ENCODE peak calls at places on chromosomes 13 and 19, in four cellular contexts. T is H1, W is HepG2, J is GM12878. C is an unnamed sample.

GRCh38 chr13:39527301-39527700 is 75.7 kb downstream of the LHFPL6 start:
- DNase-seq in T (no peak), W (no peak), J (no peak), C (no peak)

GRCh38 chr19:44891016-44891882 is at the start of gene TOMM40:
- DNase-seq in T (no peak), W (peak; percentile 99), J (no peak), C (peak; percentile 97)

GRCh38 chr19:6113616-6114188 is 3.4 kb upstream of the RFX2 start:
- DNase-seq in T (no peak), W (no peak), J (no peak), C (no peak)

GRCh38 chr13:109494955-109495354 is 291.4 kb downstream of the IRS2 start:
- DNase-seq in T (no peak), W (no peak), J (no peak), C (no peak)

GRCh38 chr13:61664821-61665705 is 249.4 kb upstream of the PCDH20 start:
- DNase-seq in T (no peak), W (peak; percentile 90), J (no peak), C (no peak)

GRCh38 chr19:41864374-41864773 is 4.3 kb downstream of the RPS19 start:
- DNase-seq in T (no peak), W (no peak), J (no peak), C (no peak)

GRCh38 chr13:113897161-113897560 is 33.3 kb upstream of the GAS6 start:
- DNase-seq in T (no peak), W (peak; percentile 3), J (no peak), C (no peak)

GRCh38 chr19:2188708-2189385 is 25.1 kb downstream of the DOT1L start:
- DNase-seq in T (no peak), W (no peak), J (no peak), C (no peak)

GRCh38 chr19:49859838-49860715 is 7.3 kb downstream of the PNKP start:
- DNase-seq in T (no peak), W (no peak), J (no peak), C (no peak)

GRCh38 chr19:44757057-44757734 is 8.7 kb downstream of the BCL3 start:
- DNase-seq in T (no peak), W (no peak), J (no peak), C (no peak)

GRCh38 chr13:102231486-102231885 is 170.4 kb downstream of the FGF14 start:
- DNase-seq in T (no peak), W (no peak), J (no peak), C (no peak)

GRCh38 chr13:87889241-87889640 is 218.1 kb downstream of the SLITRK5 start:
- DNase-seq in T (no peak), W (no peak), J (no peak), C (no peak)

GRCh38 chr19:5091576-5092215 is 122.8 kb downstream of the KDM4B start:
- DNase-seq in T (no peak), W (no peak), J (no peak), C (no peak)

GRCh38 chr13:43227721-43228120 is 204.3 kb downstream of the DNAJC15 start:
- DNase-seq in T (no peak), W (no peak), J (no peak), C (no peak)

GRCh38 chr13:45909089-45909488 is 57.5 kb upstream of the SIAH3 start:
- DNase-seq in T (no peak), W (no peak), J (no peak), C (no peak)

GRCh38 chr19:49546825-49547565 is 19.2 kb downstream of the RCN3 start:
- DNase-seq in T (peak; percentile 47), W (peak; percentile 85), J (peak; percentile 42), C (peak; percentile 72)

GRCh38 chr13:47672245-47672975 is 328.7 kb downstream of the SUCLA2 start:
- DNase-seq in T (no peak), W (no peak), J (no peak), C (no peak)

GRCh38 chr13:67275351-67275989 is 45.3 kb upstream of the PCDH9 start:
- DNase-seq in T (no peak), W (no peak), J (no peak), C (no peak)

GRCh38 chr13:73222627-73223026 is 163.8 kb downstream of the KLF5 start:
- DNase-seq in T (no peak), W (no peak), J (no peak), C (no peak)
- TF ChIP-seq YY1 in T (no peak), W (no peak), J (no peak), C (no peak)

GRCh38 chr19:8426283-8426682 is 13.2 kb downstream of the MARCHF2 start:
- DNase-seq in T (no peak), W (no peak), J (no peak), C (no peak)

GRCh38 chr19:8429044-8429443 is 15.7 kb upstream of the HNRNPM start:
- DNase-seq in T (no peak), W (no peak), J (no peak), C (no peak)

GRCh38 chr19:8429826-8430225 is 14.9 kb upstream of the HNRNPM start:
- DNase-seq in T (no peak), W (no peak), J (no peak), C (no peak)

DNA sequence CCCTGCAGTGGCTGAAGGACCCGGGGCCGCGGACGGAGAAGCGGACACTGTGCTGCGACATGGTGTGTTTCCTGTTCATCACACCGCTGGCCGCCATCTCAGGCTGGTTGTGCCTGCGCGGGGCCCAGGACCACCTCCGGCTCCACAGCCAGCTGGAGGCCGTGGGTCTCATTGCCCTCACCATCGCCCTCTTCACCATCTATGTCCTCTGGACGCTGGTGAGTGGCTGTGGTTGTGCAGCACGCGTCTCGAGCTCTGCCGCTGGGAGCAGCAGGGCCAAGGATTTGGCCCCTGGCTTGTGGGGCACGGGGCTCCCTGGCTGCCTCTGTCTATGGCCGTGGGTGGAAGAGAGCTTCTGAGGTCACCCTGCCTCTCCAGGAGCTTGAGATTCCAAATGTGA is 14.1 kb upstream of the HNRNPM start:
- DNase-seq in T (no peak), W (no peak), J (no peak), C (no peak)
- H3K9ac ChIP-seq in T (no peak overlapping the region), W (no peak overlapping the region), J (no peak overlapping the region), C (peak overlapping the region; percentile 42)

GRCh38 chr13:112777637-112778406 is 88.0 kb downstream of the ATP11A start:
- DNase-seq in T (no peak), W (no peak), J (no peak), C (no peak)

GRCh38 chr13:112781287-112781686 is 91.4 kb downstream of the ATP11A start:
- DNase-seq in T (no peak), W (no peak), J (no peak), C (no peak)

GRCh38 chr13:112782433-112783010 is 92.7 kb downstream of the ATP11A start:
- DNase-seq in T (no peak), W (no peak), J (no peak), C (no peak)

GRCh38 chr13:112781881-112782361 is 92.1 kb downstream of the ATP11A start:
- DNase-seq in T (no peak), W (no peak), J (no peak), C (no peak)

DNA sequence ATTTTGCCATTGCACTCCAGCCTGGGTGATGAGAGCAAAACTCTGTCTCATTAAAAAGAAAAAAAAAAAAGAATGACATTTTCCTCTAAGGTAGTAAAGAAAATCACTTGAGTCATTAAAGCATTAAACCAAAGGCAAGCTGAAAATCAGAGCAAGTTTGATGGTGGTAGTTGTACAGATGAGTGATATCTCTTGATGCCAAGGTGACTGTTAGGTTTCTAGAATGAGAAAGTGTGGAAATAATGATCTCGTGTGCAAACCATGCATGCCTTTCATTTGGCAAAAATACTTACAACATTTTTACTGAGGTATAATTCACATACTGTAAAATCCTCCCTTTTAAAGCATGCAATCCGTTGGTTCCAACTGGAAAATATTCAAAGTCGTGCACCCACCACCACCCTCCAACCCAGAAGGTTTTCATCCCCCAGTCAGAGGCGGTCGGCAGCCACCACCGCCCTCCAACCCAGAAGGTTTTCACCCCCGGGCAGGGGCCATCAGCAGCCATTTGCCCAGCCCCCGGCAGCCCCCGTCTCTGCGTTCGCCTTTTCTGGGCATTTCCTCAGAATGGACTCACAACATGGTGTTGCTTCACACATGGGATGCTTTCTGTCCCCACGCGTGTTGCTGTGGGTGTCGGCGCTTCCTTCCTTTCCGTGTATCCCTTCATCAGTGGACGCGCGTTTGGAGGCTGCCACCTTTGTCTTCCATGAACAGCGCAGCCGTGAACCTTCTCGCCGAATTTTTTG is 90.2 kb downstream of the ATP11A start:
- DNase-seq in T (no peak), W (no peak), J (no peak), C (no peak)
- TF ChIP-seq SUZ12 in T (no peak), W (no peak), J (no peak), C (no peak)

DNA sequence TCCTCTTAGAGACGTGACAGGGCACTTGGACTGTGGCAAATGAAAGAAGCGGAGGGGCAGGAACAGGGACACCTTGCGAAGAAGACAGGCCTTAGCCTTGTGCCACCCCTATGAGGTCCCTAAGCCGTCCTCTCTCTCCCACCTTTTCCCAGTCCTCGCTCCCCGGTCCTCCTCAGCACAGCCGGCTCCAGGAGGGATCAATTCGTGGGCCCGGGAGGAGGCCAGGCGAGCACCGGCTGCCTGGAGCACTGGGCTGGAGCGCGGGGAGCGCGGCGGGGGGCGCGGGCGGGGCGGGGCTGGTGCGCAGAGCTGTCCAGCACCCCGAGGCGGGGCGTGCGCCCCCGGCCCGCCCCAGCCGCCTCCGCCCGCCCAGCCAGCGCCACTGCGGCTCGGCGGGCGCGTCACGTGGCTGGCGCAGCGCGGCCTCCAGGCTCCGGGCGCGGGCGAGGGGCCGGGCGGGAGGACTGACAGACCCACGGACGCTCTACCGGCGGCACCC is at the start of gene LRP3:
- DNase-seq in T (no peak), W (no peak), J (no peak), C (no peak)
- TF ChIP-seq YY1 in T (no peak), W (no peak), J (no peak), C (no peak)

GRCh38 chr19:3623716-3624115 is 2.9 kb downstream of the CACTIN start:
- DNase-seq in T (no peak), W (no peak), J (no peak), C (no peak)
- H3K9ac ChIP-seq in T (no peak overlapping the region), W (no peak overlapping the region), J (no peak overlapping the region), C (no peak overlapping the region)

GRCh38 chr19:51727349-51727880 is 3.6 kb upstream of the HAS1 start:
- DNase-seq in T (no peak), W (no peak), J (no peak), C (no peak)
- TF ChIP-seq SUZ12 in T (no peak), W (no peak), J (no peak), C (no peak)

C was measured in NT2/D1.